ENCODE peak calls at places on chromosomes 12 and 14, in six cellular contexts. Z, Q, T, R, A and G are unnamed samples.

GRCh38 chr12:120939954-120940353 is 35.8 kb upstream of the SPPL3 start:
- DNase-seq in Z (no peak), Q (no peak), T (no peak), R (no peak), A (no peak), G (no peak)

GRCh38 chr12:114913871-114914801 is 230.2 kb upstream of the TBX3 start:
- DNase-seq in Z (peak), Q (no peak), T (no peak), R (no peak), A (no peak), G (no peak)

GRCh38 chr12:9244894-9245293 is 36.7 kb upstream of the PZP start:
- DNase-seq in Z (no peak), Q (no peak), T (peak), R (no peak), A (no peak), G (peak)

GRCh38 chr12:120115692-120116442 is 686 bp downstream of the RAB35 start:
- DNase-seq in Z (peak), Q (no peak), T (no peak), R (no peak), A (no peak), G (peak)

GRCh38 chr12:50019524-50019923 is 5.8 kb downstream of the RACGAP1 start:
- DNase-seq in Z (no peak), Q (no peak), T (no peak), R (no peak), A (no peak), G (no peak)

GRCh38 chr12:93790472-93791152 is 113.4 kb downstream of the CRADD start:
- DNase-seq in Z (no peak), Q (peak), T (no peak), R (no peak), A (no peak), G (no peak)

GRCh38 chr14:31897581-31898186 is 179.4 kb upstream of the ARHGAP5 start:
- DNase-seq in Z (no peak), Q (no peak), T (no peak), R (no peak), A (no peak), G (no peak)

GRCh38 chr12:54002915-54003339 is 3.0 kb downstream of the HOXC9 start:
- DNase-seq in Z (no peak), Q (no peak), T (no peak), R (no peak), A (no peak), G (no peak)

GRCh38 chr14:92760524-92760805 is 12.0 kb upstream of the LGMN start:
- DNase-seq in Z (peak), Q (no peak), T (no peak), R (no peak), A (no peak), G (no peak)

DNA sequence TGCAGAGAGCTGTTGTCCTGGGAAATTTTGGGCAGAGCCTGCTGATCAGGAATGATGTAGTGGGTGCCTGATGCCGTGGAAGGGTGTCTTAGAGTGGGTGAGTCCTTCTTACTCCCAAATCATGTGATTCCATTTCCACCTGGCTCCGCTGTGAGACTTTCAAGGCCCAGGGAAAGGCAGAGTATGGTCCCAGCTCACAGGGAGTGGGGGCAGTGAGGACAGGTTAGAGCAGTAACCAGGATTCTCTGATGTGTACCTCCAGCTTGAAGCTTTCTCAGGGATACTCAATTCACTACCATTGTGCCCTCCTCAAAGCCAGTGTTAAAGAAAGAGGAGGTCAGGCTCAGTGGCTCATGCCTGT is 12.9 kb upstream of the IQSEC3 start:
- DNase-seq in Z (no peak), Q (peak), T (no peak), R (no peak), A (no peak), G (no peak)
- TF ChIP-seq ZNF274 in Z (no peak), Q (no peak), T (no peak), R (no peak), A (no peak), G (no peak)

GRCh38 chr14:81400202-81400678 is at the start of gene STON2:
- DNase-seq in Z (peak), Q (peak), T (no peak), R (no peak), A (no peak), G (no peak)

GRCh38 chr14:81402123-81402495 is 2.0 kb upstream of the STON2 start:
- DNase-seq in Z (no peak), Q (peak), T (no peak), R (no peak), A (no peak), G (no peak)

GRCh38 chr14:81398196-81398891 is 1.8 kb downstream of the STON2 start:
- DNase-seq in Z (no peak), Q (no peak), T (no peak), R (no peak), A (no peak), G (no peak)

GRCh38 chr14:81400852-81401251 is 728 bp upstream of the STON2 start:
- DNase-seq in Z (peak), Q (no peak), T (no peak), R (no peak), A (no peak), G (no peak)

DNA sequence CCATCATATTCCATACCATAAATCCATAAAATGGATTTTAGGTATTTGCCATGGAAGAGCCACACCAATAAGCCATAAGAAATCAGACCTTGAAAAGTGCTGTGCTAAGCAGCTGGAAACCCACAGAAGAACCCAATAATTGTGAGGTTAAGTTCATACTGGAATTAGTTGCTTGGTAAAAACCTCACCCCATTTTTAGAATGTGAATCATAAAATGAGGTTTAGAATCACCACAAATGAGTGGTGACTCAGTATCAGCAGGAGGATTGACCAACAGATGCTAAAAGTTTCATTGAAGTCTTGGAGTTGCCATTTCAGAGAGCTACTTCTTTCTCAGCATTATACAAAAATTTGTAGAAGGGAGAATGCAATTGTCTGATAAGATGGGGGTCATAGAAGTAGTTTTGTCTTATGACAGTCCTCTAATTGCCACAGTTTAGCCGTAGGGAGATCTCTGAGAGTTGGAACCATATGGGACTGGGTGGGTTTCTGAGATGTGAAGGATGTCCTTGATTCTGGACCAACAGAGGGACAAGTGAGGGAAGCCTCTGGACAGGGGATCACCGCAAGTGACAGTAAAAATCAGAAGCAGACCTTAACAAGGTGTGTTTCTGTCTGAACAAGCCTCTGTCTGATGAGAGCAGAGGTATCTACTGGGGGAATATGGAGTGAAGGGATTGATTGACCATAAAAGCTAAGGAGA is 1.4 kb upstream of the STON2 start:
- DNase-seq in Z (peak), Q (no peak), T (no peak), R (no peak), A (no peak), G (no peak)
- TF ChIP-seq ZNF274 in Z (no peak), Q (no peak), T (no peak), R (no peak), A (no peak), G (no peak)

GRCh38 chr12:52741378-52742195 is 35.6 kb downstream of the KRT76 start:
- DNase-seq in Z (peak), Q (peak), T (no peak), R (peak), A (peak), G (peak)
- TF ChIP-seq ZNF274 in Z (no peak), Q (no peak), T (no peak), R (no peak), A (no peak), G (no peak)

GRCh38 chr14:99929601-99930000 is 135.6 kb upstream of the EVL start:
- DNase-seq in Z (no peak), Q (no peak), T (no peak), R (no peak), A (no peak), G (no peak)

GRCh38 chr14:99925471-99925870 is 132.3 kb downstream of the EML1 start:
- DNase-seq in Z (no peak), Q (no peak), T (no peak), R (no peak), A (no peak), G (no peak)

GRCh38 chr14:99931308-99931707 is 133.9 kb upstream of the EVL start:
- DNase-seq in Z (no peak), Q (no peak), T (no peak), R (no peak), A (no peak), G (no peak)

GRCh38 chr14:99928963-99929362 is 135.8 kb downstream of the EML1 start:
- DNase-seq in Z (no peak), Q (no peak), T (no peak), R (no peak), A (no peak), G (no peak)

DNA sequence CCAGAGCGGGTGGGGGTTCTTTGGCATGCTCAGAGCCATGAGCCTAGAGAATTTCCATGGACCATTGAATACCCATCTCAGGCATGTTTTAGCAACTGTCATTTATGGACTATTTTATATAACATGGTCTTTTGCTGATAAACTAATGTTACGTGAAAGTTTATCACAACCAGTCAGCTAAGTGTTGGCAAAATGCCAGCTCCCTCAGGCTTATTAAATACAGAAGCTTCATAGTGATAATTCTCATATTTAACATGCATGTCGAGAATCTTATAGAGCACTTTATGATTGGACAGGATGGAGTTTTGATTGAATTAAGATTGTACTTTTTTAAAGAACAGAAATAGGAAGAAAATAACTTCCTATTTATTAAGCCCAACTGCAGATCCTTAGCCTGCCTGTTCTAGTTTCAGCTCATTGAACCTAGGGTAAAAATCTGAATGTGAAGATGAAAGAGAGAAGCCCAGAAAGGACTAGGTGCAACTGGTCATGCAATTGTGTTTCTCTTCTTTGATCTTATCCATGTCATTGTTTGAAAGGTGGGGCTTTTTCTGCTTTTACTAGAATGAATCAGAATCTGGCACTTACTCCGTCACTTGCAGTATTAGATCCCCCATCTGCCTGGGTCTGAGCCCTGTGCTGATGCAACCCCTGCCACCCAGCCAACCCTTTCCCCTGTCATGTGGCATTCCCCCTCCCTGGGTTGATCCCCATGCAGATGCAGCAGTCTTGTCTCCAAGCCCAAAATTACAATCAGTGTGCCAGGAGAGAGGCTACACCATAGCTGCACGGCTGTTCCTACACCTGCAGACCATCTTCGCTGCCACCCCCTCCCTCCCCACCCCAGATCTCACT is 134.6 kb upstream of the EVL start:
- DNase-seq in Z (no peak), Q (no peak), T (peak), R (no peak), A (no peak), G (no peak)
- TF ChIP-seq ZNF274 in Z (no peak), Q (no peak), T (no peak), R (no peak), A (no peak), G (no peak)

DNA sequence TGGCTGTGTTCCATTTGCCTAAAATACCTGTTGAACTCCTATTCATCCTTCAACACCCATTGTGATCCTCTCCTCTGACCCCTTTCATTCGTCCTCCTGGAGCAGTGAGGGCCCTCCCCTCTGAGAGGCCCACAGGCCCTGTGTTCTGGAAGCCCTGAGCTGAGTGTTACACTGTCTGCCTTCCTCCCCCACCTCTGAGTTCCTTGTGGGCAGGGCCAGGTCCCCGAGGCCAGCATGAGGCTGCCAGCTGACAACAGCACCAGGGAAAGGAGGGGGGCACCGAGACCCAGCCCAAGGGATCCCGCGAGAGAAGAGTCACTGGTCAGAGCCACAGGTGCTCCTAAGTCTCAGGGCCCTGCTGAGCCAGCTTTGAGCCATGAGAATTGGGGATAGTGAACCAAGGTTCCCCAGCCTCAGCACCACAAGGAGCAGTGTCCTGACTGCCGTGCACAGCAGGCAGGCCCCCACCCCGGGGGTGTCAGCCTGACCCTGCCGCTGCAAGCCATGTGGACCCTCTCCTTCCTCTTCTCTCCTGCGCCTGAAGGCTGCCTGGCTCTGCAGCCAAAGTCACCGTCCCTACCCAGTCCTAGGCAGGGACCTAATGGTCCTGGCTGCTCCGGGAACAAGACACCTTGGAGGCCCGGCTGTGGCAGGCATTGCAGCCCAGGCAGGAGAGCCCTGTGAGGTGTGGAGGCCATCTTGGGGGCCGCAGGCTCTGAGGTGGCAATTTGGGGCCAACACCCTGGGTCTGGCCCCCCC is 52.5 kb downstream of the BEGAIN start:
- DNase-seq in Z (no peak), Q (no peak), T (no peak), R (no peak), A (no peak), G (no peak)
- TF ChIP-seq ZNF274 in Z (no peak), Q (no peak), T (no peak), R (no peak), A (no peak), G (no peak)

GRCh38 chr12:67915335-67915851 is 73.9 kb upstream of the IFNG-AS1 start:
- DNase-seq in Z (no peak), Q (no peak), T (no peak), R (no peak), A (no peak), G (peak)

GRCh38 chr12:67919406-67919805 is 69.8 kb upstream of the IFNG-AS1 start:
- DNase-seq in Z (no peak), Q (no peak), T (no peak), R (no peak), A (no peak), G (no peak)

GRCh38 chr12:67917811-67918210 is 71.4 kb upstream of the IFNG-AS1 start:
- DNase-seq in Z (no peak), Q (no peak), T (no peak), R (no peak), A (no peak), G (no peak)

GRCh38 chr12:67918441-67918840 is 70.8 kb upstream of the IFNG-AS1 start:
- DNase-seq in Z (no peak), Q (no peak), T (no peak), R (no peak), A (no peak), G (no peak)

DNA sequence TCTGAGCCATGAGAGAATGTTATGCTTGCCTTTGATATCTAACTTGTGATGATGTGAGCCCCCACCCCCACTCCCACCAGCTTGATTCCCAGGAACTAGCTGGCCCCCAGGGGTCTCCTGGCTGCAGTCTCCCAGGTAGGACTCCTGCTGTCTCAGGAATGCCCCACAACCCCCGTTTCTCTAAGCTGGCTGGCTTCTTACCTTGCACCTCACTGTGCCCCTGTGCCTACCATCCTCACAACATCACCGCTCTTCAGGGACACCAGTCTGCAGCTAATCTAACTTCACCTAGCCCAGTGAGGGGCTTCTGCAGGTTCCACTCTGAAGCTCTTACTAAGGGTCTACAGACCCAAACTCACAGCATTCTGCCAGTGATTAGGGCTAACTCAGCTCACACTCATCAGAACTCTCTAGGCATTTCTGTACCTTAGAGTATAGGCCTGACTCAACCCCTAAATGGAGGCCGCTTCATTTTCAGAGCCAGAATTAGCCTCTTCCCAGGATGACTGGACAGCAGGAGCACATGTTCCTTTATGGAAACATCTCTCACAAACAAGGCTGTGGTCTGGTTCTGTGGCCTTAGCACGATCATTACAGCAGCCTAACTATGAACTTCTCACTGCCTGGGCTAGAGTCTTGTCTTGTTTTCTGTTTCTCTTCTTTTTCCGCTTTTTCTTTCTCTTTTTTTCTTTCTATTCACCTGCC is 72.8 kb upstream of the IFNG-AS1 start:
- DNase-seq in Z (no peak), Q (no peak), T (no peak), R (no peak), A (no peak), G (no peak)
- TF ChIP-seq ZNF274 in Z (no peak), Q (no peak), T (no peak), R (no peak), A (no peak), G (no peak)

GRCh38 chr14:99158646-99159165 is 113.3 kb downstream of the BCL11B start:
- DNase-seq in Z (no peak), Q (no peak), T (no peak), R (no peak), A (no peak), G (no peak)

GRCh38 chr14:99157246-99157645 is 114.8 kb downstream of the BCL11B start:
- DNase-seq in Z (no peak), Q (no peak), T (no peak), R (no peak), A (no peak), G (no peak)

GRCh38 chr14:99157676-99158075 is 114.3 kb downstream of the BCL11B start:
- DNase-seq in Z (no peak), Q (no peak), T (no peak), R (no peak), A (no peak), G (no peak)

GRCh38 chr14:99156814-99157213 is 115.2 kb downstream of the BCL11B start:
- DNase-seq in Z (no peak), Q (no peak), T (no peak), R (no peak), A (no peak), G (no peak)

DNA sequence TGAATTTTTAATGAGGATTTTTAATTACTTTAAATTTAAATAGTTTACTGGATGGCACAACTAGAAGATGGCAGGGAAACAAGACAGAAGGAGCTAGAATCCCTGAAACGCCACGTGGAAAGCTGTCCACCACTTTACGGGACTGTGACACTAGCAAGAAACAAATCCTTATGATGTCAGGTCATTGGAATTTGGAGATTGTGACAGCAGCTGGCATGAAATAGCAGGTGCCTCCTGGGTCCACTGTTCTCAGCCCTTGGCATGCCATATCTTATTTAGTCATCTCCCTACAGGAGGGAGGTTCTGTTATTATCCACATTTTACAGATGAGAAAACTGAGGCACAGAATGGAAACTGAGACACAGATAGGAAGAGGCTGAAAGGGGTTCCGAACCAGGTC is 113.8 kb downstream of the BCL11B start:
- DNase-seq in Z (no peak), Q (no peak), T (no peak), R (no peak), A (no peak), G (no peak)
- TF ChIP-seq ZNF274 in Z (no peak), Q (no peak), T (no peak), R (no peak), A (no peak), G (no peak)

GRCh38 chr12:110995615-110996014 is 75.2 kb upstream of the MYL2 start:
- DNase-seq in Z (no peak), Q (no peak), T (no peak), R (no peak), A (no peak), G (no peak)

GRCh38 chr12:110996415-110996814 is 76.0 kb upstream of the MYL2 start:
- DNase-seq in Z (no peak), Q (no peak), T (no peak), R (no peak), A (no peak), G (no peak)

GRCh38 chr12:110992909-110993308 is 72.5 kb upstream of the MYL2 start:
- DNase-seq in Z (no peak), Q (no peak), T (no peak), R (no peak), A (no peak), G (no peak)

GRCh38 chr12:110993425-110993824 is 73.0 kb upstream of the MYL2 start:
- DNase-seq in Z (no peak), Q (no peak), T (no peak), R (no peak), A (no peak), G (no peak)

GRCh38 chr12:110995016-110995415 is 74.6 kb upstream of the MYL2 start:
- DNase-seq in Z (no peak), Q (no peak), T (no peak), R (no peak), A (no peak), G (no peak)
- TF ChIP-seq ZNF274 in Z (no peak), Q (no peak), T (no peak), R (no peak), A (no peak), G (no peak)